ENCODE peak calls at places on chromosomes 4 and X, in four cellular contexts. One of them, this sample, is unnamed. For H3K4me1, the result is how much of the 10 kb centered on the place peaks cover.

GRCh38 chr4:155617312-155617711 is 49.3 kb upstream of the GUCY1A1 start:
- DNase-seq in SK-N-SH: no peak
- DNase-seq in ascending aorta: no peak
- DNase-seq in right cardiac atrium: no peak
- DNase-seq in this sample: no peak

GRCh38 chr4:77062856-77063255 is 12.9 kb downstream of the CCNI start:
- DNase-seq in SK-N-SH: no peak
- DNase-seq in ascending aorta: no peak
- DNase-seq in right cardiac atrium: no peak
- DNase-seq in this sample: no peak

GRCh38 chrX:77572322-77572721 is 125.1 kb downstream of the FGF16 start:
- DNase-seq in SK-N-SH: no peak
- DNase-seq in ascending aorta: no peak
- DNase-seq in right cardiac atrium: no peak
- DNase-seq in this sample: no peak

GRCh38 chr4:137519406-137519805 is 12.9 kb downstream of the PCDH18 start:
- DNase-seq in SK-N-SH: no peak
- DNase-seq in ascending aorta: no peak
- DNase-seq in right cardiac atrium: no peak
- DNase-seq in this sample: no peak

GRCh38 chrX:101265869-101266428 is 25.2 kb downstream of the TAF7L start:
- DNase-seq in SK-N-SH: no peak
- DNase-seq in ascending aorta: no peak
- DNase-seq in right cardiac atrium: no peak
- DNase-seq in this sample: no peak

GRCh38 chr4:41670982-41671381 is 77.5 kb downstream of the PHOX2B start:
- DNase-seq in SK-N-SH: no peak
- DNase-seq in ascending aorta: no peak
- DNase-seq in right cardiac atrium: no peak
- DNase-seq in this sample: no peak

GRCh38 chr4:123397276-123398150 is 918 bp downstream of the SPRY1 start:
- DNase-seq in SK-N-SH: peak
- DNase-seq in ascending aorta: peak
- DNase-seq in right cardiac atrium: peak
- DNase-seq in this sample: peak

GRCh38 chr4:3235581-3235980 is 13.4 kb upstream of the MSANTD1 start:
- DNase-seq in SK-N-SH: no peak
- DNase-seq in ascending aorta: no peak
- DNase-seq in right cardiac atrium: peak
- DNase-seq in this sample: no peak

GRCh38 chrX:135421932-135422809 is at the start of gene SMIM10L2A:
- DNase-seq in SK-N-SH: peak
- DNase-seq in ascending aorta: no peak
- DNase-seq in right cardiac atrium: no peak
- DNase-seq in this sample: no peak

GRCh38 chr4:47913858-47914218 is 545 bp downstream of the NFXL1 start:
- DNase-seq in SK-N-SH: no peak
- DNase-seq in ascending aorta: no peak
- DNase-seq in right cardiac atrium: peak
- DNase-seq in this sample: peak

GRCh38 chrX:2387614-2388239 is 113.0 kb downstream of the DHRSX start:
- DNase-seq in SK-N-SH: no peak
- DNase-seq in ascending aorta: no peak
- DNase-seq in right cardiac atrium: no peak
- DNase-seq in this sample: no peak

GRCh38 chrX:48573690-48574269 is 504 bp upstream of the RBM3 start:
- DNase-seq in SK-N-SH: peak
- DNase-seq in ascending aorta: peak
- DNase-seq in right cardiac atrium: peak
- DNase-seq in this sample: peak

GRCh38 chrX:150680974-150681373 is 12.2 kb upstream of the MTMR1 start:
- DNase-seq in SK-N-SH: peak
- DNase-seq in ascending aorta: no peak
- DNase-seq in right cardiac atrium: no peak
- DNase-seq in this sample: no peak

GRCh38 chr4:126647756-126648396 is 984.9 kb upstream of the INTU start:
- DNase-seq in SK-N-SH: no peak
- DNase-seq in ascending aorta: no peak
- DNase-seq in right cardiac atrium: no peak
- DNase-seq in this sample: no peak

GRCh38 chrX:114508836-114509235 is 75.0 kb upstream of the HTR2C start:
- DNase-seq in SK-N-SH: no peak
- DNase-seq in ascending aorta: no peak
- DNase-seq in right cardiac atrium: no peak
- DNase-seq in this sample: no peak

GRCh38 chr4:184439386-184439785 is 35.0 kb downstream of the IRF2 start:
- DNase-seq in SK-N-SH: no peak
- DNase-seq in ascending aorta: no peak
- DNase-seq in right cardiac atrium: no peak
- DNase-seq in this sample: no peak

GRCh38 chr4:5852806-5853205 is 40.1 kb downstream of the CRMP1 start:
- DNase-seq in SK-N-SH: no peak
- DNase-seq in ascending aorta: no peak
- DNase-seq in right cardiac atrium: no peak
- DNase-seq in this sample: no peak

GRCh38 chr4:161256716-161257115 is 907.1 kb downstream of the FSTL5 start:
- DNase-seq in SK-N-SH: no peak
- DNase-seq in ascending aorta: no peak
- DNase-seq in right cardiac atrium: no peak
- DNase-seq in this sample: no peak

GRCh38 chr4:152408514-152409327 is 127.2 kb downstream of the FBXW7 start:
- DNase-seq in SK-N-SH: peak
- DNase-seq in ascending aorta: no peak
- DNase-seq in right cardiac atrium: no peak
- DNase-seq in this sample: no peak

GRCh38 chr4:16995451-16995850 is 97.0 kb upstream of the LDB2 start:
- DNase-seq in SK-N-SH: no peak
- DNase-seq in ascending aorta: no peak
- DNase-seq in right cardiac atrium: no peak
- DNase-seq in this sample: no peak

GRCh38 chr4:70399319-70399718 is 1.6 kb downstream of the OPRPN start:
- DNase-seq in SK-N-SH: no peak
- DNase-seq in ascending aorta: no peak
- DNase-seq in right cardiac atrium: no peak
- DNase-seq in this sample: no peak

GRCh38 chr4:171017596-171017995 is 795.6 kb upstream of the GALNTL6 start:
- DNase-seq in SK-N-SH: no peak
- DNase-seq in ascending aorta: no peak
- DNase-seq in right cardiac atrium: no peak
- DNase-seq in this sample: no peak

GRCh38 chrX:153569475-153569874 is 29.5 kb downstream of the CCNQ start:
- DNase-seq in SK-N-SH: no peak
- DNase-seq in ascending aorta: no peak
- DNase-seq in right cardiac atrium: no peak
- DNase-seq in this sample: no peak

GRCh38 chrX:49249071-49249470 is 13.8 kb downstream of the CCDC22 start:
- DNase-seq in SK-N-SH: no peak
- DNase-seq in ascending aorta: no peak
- DNase-seq in right cardiac atrium: no peak
- DNase-seq in this sample: no peak

GRCh38 chrX:130285069-130285620 is 16.4 kb upstream of the ZNF280C start:
- DNase-seq in SK-N-SH: peak
- DNase-seq in ascending aorta: no peak
- DNase-seq in right cardiac atrium: no peak
- DNase-seq in this sample: no peak

GRCh38 chr4:73303711-73304110 is 45.1 kb upstream of the ANKRD17 start:
- DNase-seq in SK-N-SH: no peak
- DNase-seq in ascending aorta: no peak
- DNase-seq in right cardiac atrium: no peak
- DNase-seq in this sample: no peak
- H3K4me1 ChIP-seq in SK-N-SH: under half
- H3K4me1 ChIP-seq in ascending aorta: under half
- H3K4me1 ChIP-seq in right cardiac atrium: under half
- H3K4me1 ChIP-seq in this sample: under half

GRCh38 chrX:145817666-145818521 is at the start of gene SLITRK2:
- DNase-seq in SK-N-SH: no peak
- DNase-seq in ascending aorta: no peak
- DNase-seq in right cardiac atrium: peak
- DNase-seq in this sample: no peak
- H3K4me3 ChIP-seq in SK-N-SH: no peak
- H3K4me3 ChIP-seq in ascending aorta: peak
- H3K4me3 ChIP-seq in right cardiac atrium: peak
- H3K4me3 ChIP-seq in this sample: no peak

GRCh38 chrX:12951590-12951965 is 23.3 kb upstream of the TMSB4X start:
- DNase-seq in SK-N-SH: no peak
- DNase-seq in ascending aorta: no peak
- DNase-seq in right cardiac atrium: no peak
- DNase-seq in this sample: no peak
- H3K4me1 ChIP-seq in SK-N-SH: under half
- H3K4me1 ChIP-seq in ascending aorta: under half
- H3K4me1 ChIP-seq in right cardiac atrium: under half
- H3K4me1 ChIP-seq in this sample: under half

GRCh38 chr4:105622269-105622668 is 69.8 kb downstream of the ARHGEF38 start:
- DNase-seq in SK-N-SH: no peak
- DNase-seq in ascending aorta: no peak
- DNase-seq in right cardiac atrium: no peak
- DNase-seq in this sample: no peak

GRCh38 chr4:105623099-105623498 is 70.7 kb downstream of the ARHGEF38 start:
- DNase-seq in SK-N-SH: no peak
- DNase-seq in ascending aorta: no peak
- DNase-seq in right cardiac atrium: no peak
- DNase-seq in this sample: no peak

GRCh38 chr4:105626846-105627245 is 74.4 kb downstream of the ARHGEF38 start:
- DNase-seq in SK-N-SH: no peak
- DNase-seq in ascending aorta: no peak
- DNase-seq in right cardiac atrium: no peak
- DNase-seq in this sample: no peak

GRCh38 chr4:105625214-105625613 is 72.8 kb downstream of the ARHGEF38 start:
- DNase-seq in SK-N-SH: no peak
- DNase-seq in ascending aorta: no peak
- DNase-seq in right cardiac atrium: no peak
- DNase-seq in this sample: no peak

DNA sequence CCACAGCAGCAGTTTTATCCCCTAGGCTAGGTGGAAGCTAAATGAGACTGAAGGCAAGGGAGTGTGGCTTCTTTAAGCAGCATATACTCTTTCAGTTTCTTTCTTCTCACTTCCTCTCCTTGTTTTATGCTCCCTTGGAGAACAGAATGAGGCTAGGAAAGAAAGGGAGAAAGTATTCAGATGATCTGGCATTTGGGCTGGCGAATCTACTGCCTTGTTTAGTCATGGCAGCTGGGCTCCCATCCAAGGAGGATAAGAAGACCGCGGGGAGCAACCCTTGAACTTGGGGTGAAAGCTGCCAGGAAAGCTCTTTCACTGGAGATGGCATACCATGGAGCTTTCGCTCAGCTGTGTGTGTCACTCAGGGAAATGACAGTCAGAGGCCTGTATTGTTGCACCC is 72.1 kb downstream of the ARHGEF38 start:
- DNase-seq in SK-N-SH: no peak
- DNase-seq in ascending aorta: no peak
- DNase-seq in right cardiac atrium: peak
- DNase-seq in this sample: peak
- H3K4me3 ChIP-seq in SK-N-SH: no peak
- H3K4me3 ChIP-seq in ascending aorta: no peak
- H3K4me3 ChIP-seq in right cardiac atrium: no peak
- H3K4me3 ChIP-seq in this sample: no peak

DNA sequence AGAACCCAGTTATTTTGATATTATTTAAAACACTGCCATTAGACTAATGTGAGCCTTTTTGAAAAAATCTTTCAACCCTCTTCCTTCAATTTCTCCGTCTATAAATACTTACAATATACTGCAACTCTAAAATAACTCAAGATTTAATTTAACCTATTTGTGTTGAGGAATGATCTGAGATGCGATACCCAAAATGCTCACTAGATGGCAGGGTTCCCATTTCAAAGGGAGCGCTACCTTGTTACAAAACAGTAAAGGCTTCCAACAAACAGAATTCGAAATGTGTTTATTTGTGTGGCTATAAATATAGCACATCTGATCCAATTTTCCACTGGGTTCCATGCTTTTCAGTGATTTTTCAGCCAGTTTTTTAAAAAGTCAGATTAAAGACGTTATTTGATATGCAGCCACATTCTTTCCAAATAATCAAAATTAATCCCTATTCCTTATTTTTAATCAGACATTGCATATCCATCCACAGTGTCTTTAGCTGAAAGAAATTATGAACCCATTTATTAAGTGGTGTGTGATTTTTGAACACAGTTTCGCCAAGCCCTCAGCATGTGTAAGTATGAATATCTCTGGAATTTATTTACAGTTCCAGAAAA is 667.9 kb upstream of the LCORL start:
- DNase-seq in SK-N-SH: peak
- DNase-seq in ascending aorta: no peak
- DNase-seq in right cardiac atrium: no peak
- DNase-seq in this sample: no peak
- H3K4me1 ChIP-seq in SK-N-SH: under half
- H3K4me1 ChIP-seq in ascending aorta: under half
- H3K4me1 ChIP-seq in right cardiac atrium: under half
- H3K4me1 ChIP-seq in this sample: under half

DNA sequence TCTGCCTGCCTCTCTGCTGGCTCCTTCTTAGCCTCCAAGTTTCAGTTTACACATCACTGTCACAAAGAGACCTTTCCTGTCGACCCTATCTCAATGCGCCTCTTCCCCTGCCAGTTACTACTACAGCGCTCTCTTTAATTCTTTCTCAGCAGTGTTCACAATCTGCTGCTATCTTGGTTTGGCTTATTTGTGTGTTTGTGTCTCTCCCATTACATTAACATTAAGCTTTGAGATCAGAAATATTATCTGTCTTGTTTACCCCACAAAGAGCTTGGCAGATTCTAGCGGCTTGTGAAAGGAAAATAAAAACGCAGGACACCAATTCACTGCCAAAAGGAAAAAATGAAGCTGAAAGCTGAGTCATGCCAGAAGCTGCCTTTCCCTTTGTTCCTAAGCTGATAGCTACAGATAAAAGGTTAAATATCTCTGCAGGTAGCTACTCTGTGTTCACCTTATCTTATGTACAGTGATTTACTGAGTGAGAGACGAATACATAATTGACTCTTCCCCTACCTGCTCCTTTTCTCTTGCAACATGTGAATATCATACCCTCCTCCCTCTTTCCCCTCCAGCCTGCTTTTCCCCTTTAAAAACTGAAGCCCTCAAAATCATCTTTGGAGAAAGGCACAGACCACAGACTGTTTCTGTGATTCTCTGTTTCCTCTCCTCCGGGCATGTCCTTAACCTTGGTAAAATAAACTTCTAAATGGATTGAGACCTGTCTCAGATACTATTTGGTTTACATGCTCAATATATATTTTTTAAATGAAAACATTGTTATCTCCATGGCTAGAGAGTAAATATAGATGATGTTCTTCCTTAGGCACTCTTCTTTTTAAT is 19.3 kb upstream of the SLC9A7 start:
- DNase-seq in SK-N-SH: no peak
- DNase-seq in ascending aorta: no peak
- DNase-seq in right cardiac atrium: no peak
- DNase-seq in this sample: no peak
- H3K4me3 ChIP-seq in SK-N-SH: no peak
- H3K4me3 ChIP-seq in ascending aorta: no peak
- H3K4me3 ChIP-seq in right cardiac atrium: no peak
- H3K4me3 ChIP-seq in this sample: no peak

DNA sequence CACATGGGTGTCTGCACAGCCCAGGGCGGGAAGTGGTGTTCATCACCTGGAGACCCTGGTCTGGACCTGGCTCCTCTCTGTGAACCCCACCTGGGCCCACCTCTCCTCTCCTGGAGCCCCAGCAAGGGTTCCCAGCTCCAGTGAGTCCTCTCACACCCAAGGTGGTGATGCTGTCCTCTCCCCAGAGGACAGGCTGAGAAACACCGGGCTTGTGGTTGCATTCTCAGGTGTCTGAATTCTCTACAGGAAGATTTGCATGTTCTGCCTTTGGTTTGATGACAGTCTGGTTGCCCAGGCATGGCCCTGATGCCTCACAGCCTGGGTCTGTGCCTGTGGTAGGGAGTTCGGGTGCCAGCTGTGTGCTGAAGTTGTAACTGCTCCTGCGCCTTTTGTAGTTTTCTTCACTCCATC is 3.8 kb downstream of the MAEA start:
- DNase-seq in SK-N-SH: no peak
- DNase-seq in ascending aorta: no peak
- DNase-seq in right cardiac atrium: no peak
- DNase-seq in this sample: no peak
- H3K4me1 ChIP-seq in SK-N-SH: under half
- H3K4me1 ChIP-seq in ascending aorta: under half
- H3K4me1 ChIP-seq in right cardiac atrium: under half
- H3K4me1 ChIP-seq in this sample: under half

This sample was measured in mucosa of descending colon.